ENCODE peak calls at places on chromosomes 11 and 22, in seven cellular contexts. G, K, X, M, F, C and O are unnamed samples. For H3K4me1 and H3K9me3, the result is how much of the 10 kb centered on the place peaks cover.

GRCh38 chr11:75261902-75262361 is 21.4 kb downstream of the TPBGL start:
- DNase-seq in G (no peak), K (no peak), X (no peak), M (no peak), F (peak), C (no peak), O (no peak)

GRCh38 chr11:130908770-130909625 is 7.3 kb downstream of the SNX19 start:
- DNase-seq in G (no peak), K (no peak), X (no peak), M (no peak), F (no peak), C (no peak), O (no peak)

GRCh38 chr11:72263363-72263762 is 19.4 kb upstream of the PHOX2A start:
- DNase-seq in G (no peak), K (no peak), X (no peak), M (no peak), F (no peak), C (peak), O (no peak)

GRCh38 chr11:109362059-109362458 is 59.9 kb upstream of the C11orf87 start:
- DNase-seq in G (no peak), K (no peak), X (no peak), M (no peak), F (no peak), C (no peak), O (no peak)

GRCh38 chr11:9726313-9727022 is 62.6 kb downstream of the SWAP70 start:
- DNase-seq in G (no peak), K (no peak), X (no peak), M (no peak), F (no peak), C (peak), O (no peak)

GRCh38 chr22:38861170-38861874 is 10.7 kb downstream of the CBX6 start:
- DNase-seq in G (peak), K (no peak), X (no peak), M (no peak), F (no peak), C (no peak), O (no peak)

GRCh38 chr11:14672635-14673034 is 29.0 kb downstream of the PDE3B start:
- DNase-seq in G (no peak), K (no peak), X (no peak), M (no peak), F (no peak), C (no peak), O (no peak)

GRCh38 chr11:64718084-64718779 is 4.8 kb downstream of the NRXN2 start:
- DNase-seq in G (no peak), K (no peak), X (no peak), M (no peak), F (no peak), C (no peak), O (no peak)

GRCh38 chr22:27632451-27633295 is 168.9 kb downstream of the MN1 start:
- DNase-seq in G (no peak), K (no peak), X (no peak), M (no peak), F (no peak), C (no peak), O (no peak)

GRCh38 chr22:24076091-24076867 is 65.2 kb downstream of the CABIN1 start:
- DNase-seq in G (no peak), K (no peak), X (no peak), M (no peak), F (no peak), C (no peak), O (no peak)

GRCh38 chr11:102197759-102198158 is 87.5 kb downstream of the YAP1 start:
- DNase-seq in G (no peak), K (no peak), X (peak), M (no peak), F (peak), C (no peak), O (no peak)

GRCh38 chr11:78318321-78318720 is 99.3 kb downstream of the GAB2 start:
- DNase-seq in G (no peak), K (no peak), X (no peak), M (no peak), F (no peak), C (no peak), O (no peak)

GRCh38 chr11:64762916-64763803 is 3.4 kb upstream of the PYGM start:
- DNase-seq in G (peak), K (peak), X (no peak), M (no peak), F (peak), C (no peak), O (no peak)

GRCh38 chr22:23380230-23380573 is 199.9 kb downstream of the IGLL1 start:
- DNase-seq in G (no peak), K (no peak), X (no peak), M (no peak), F (no peak), C (no peak), O (no peak)

GRCh38 chr11:65429724-65430405 is 7.3 kb downstream of the NEAT1 start:
- DNase-seq in G (peak), K (peak), X (no peak), M (peak), F (peak), C (peak), O (peak)

GRCh38 chr11:59545179-59546020 is 34.1 kb downstream of the OR4D9 start:
- DNase-seq in G (no peak), K (no peak), X (no peak), M (no peak), F (no peak), C (peak), O (no peak)

GRCh38 chr11:498297-499181 is 8.5 kb downstream of the RNH1 start:
- DNase-seq in G (peak), K (no peak), X (no peak), M (no peak), F (peak), C (no peak), O (no peak)

GRCh38 chr11:73198677-73199076 is 19.4 kb upstream of the P2RY2 start:
- DNase-seq in G (no peak), K (no peak), X (no peak), M (no peak), F (peak), C (peak), O (no peak)

GRCh38 chr11:70694371-70694770 is 296.0 kb downstream of the CTTN start:
- DNase-seq in G (no peak), K (no peak), X (no peak), M (no peak), F (no peak), C (no peak), O (peak)

GRCh38 chr11:44509291-44509690 is 56.2 kb upstream of the CD82 start:
- DNase-seq in G (no peak), K (no peak), X (no peak), M (no peak), F (no peak), C (no peak), O (no peak)

GRCh38 chr11:19873730-19874129 is 161.1 kb downstream of the NAV2 start:
- DNase-seq in G (no peak), K (no peak), X (no peak), M (no peak), F (peak), C (no peak), O (no peak)

GRCh38 chr11:629237-629583 is 2.2 kb upstream of the SCT start:
- DNase-seq in G (peak), K (peak), X (no peak), M (no peak), F (peak), C (no peak), O (no peak)

GRCh38 chr11:59857444-59858434 is 8.5 kb downstream of the TCN1 start:
- DNase-seq in G (no peak), K (no peak), X (no peak), M (no peak), F (peak), C (peak), O (no peak)

GRCh38 chr11:45133871-45134270 is 12.6 kb upstream of the PRDM11 start:
- DNase-seq in G (no peak), K (no peak), X (no peak), M (no peak), F (no peak), C (no peak), O (no peak)

GRCh38 chr11:66339163-66339675 is 3.0 kb upstream of the RIN1 start:
- DNase-seq in G (peak), K (no peak), X (no peak), M (no peak), F (no peak), C (no peak), O (peak)

GRCh38 chr11:122692444-122692843 is 36.9 kb downstream of the UBASH3B start:
- DNase-seq in G (no peak), K (no peak), X (no peak), M (no peak), F (peak), C (no peak), O (no peak)

GRCh38 chr11:95269402-95269801 is 38.4 kb upstream of the SESN3 start:
- DNase-seq in G (no peak), K (no peak), X (no peak), M (no peak), F (no peak), C (no peak), O (no peak)

GRCh38 chr11:134207538-134208239 is 16.1 kb downstream of the NCAPD3 start:
- DNase-seq in G (peak), K (peak), X (no peak), M (peak), F (peak), C (peak), O (peak)

GRCh38 chr11:36312593-36312990 is 16.5 kb downstream of the PRR5L start:
- DNase-seq in G (no peak), K (no peak), X (no peak), M (no peak), F (no peak), C (peak), O (no peak)

GRCh38 chr22:34812631-34813030 is 253.3 kb upstream of the ISX start:
- DNase-seq in G (no peak), K (no peak), X (no peak), M (no peak), F (no peak), C (no peak), O (no peak)

GRCh38 chr22:45626198-45626651 is 45.4 kb upstream of the ATXN10 start:
- DNase-seq in G (no peak), K (no peak), X (no peak), M (peak), F (no peak), C (peak), O (peak)

GRCh38 chr11:77590194-77590591 is 440 bp downstream of the AQP11 start:
- DNase-seq in G (peak), K (no peak), X (peak), M (peak), F (peak), C (peak), O (no peak)

GRCh38 chr11:133961890-133962289 is 5.1 kb upstream of the IGSF9B start:
- DNase-seq in G (no peak), K (no peak), X (no peak), M (no peak), F (no peak), C (no peak), O (no peak)

GRCh38 chr22:36110306-36110791 is 50.2 kb downstream of the APOL3 start:
- DNase-seq in G (peak), K (no peak), X (no peak), M (no peak), F (peak), C (no peak), O (no peak)

GRCh38 chr22:42280140-42280539 is 9.7 kb upstream of the TCF20 start:
- DNase-seq in G (no peak), K (no peak), X (no peak), M (no peak), F (no peak), C (no peak), O (no peak)

GRCh38 chr22:39012525-39013516 is 1.2 kb upstream of the APOBEC3C start:
- DNase-seq in G (no peak), K (no peak), X (no peak), M (no peak), F (no peak), C (no peak), O (no peak)

GRCh38 chr11:121091492-121092179 is 9.4 kb upstream of the TECTA start:
- DNase-seq in G (no peak), K (no peak), X (no peak), M (no peak), F (no peak), C (no peak), O (no peak)

GRCh38 chr22:19984201-19984753 is 32.3 kb downstream of the ARVCF start:
- DNase-seq in G (peak), K (no peak), X (no peak), M (no peak), F (no peak), C (peak), O (no peak)

DNA sequence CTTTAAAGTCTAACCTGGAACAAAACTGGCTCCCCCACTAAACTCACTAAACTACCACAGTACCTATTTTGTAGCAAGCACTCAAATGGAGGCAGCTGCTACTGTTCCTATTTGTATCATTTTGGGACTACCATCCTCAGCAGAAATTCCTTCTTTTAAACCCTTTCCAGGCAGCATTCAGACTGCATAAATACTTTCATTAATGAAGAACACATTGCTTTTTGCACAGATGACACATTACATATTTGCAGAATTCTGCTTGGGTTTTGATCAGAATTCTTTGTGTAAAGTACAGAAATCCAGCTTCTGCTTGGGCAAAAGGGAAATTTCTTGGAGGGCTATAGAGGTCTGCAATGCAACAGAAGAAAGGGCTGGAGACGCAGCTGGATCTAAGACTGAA is 24.2 kb downstream of the RBX1 start:
- DNase-seq in G (no peak), K (no peak), X (no peak), M (no peak), F (no peak), C (no peak), O (no peak)
- H3K4me1 ChIP-seq in G (under half), K (under half), X (under half), M (under half), F (under half), C (under half), O (under half)

GRCh38 chr22:49398115-49398514 is 429.6 kb downstream of the BRD1 start:
- DNase-seq in G (no peak), K (no peak), X (no peak), M (peak), F (peak), C (no peak), O (peak)
- H3K9me3 ChIP-seq in G (under half), K (under half), X (under half), M (under half), F (under half), C (under half), O (under half)

GRCh38 chr11:1828542-1828941 is 6.2 kb upstream of the SYT8 start:
- DNase-seq in G (no peak), K (no peak), X (no peak), M (no peak), F (no peak), C (no peak), O (peak)

GRCh38 chr11:1831338-1832180 is 3.2 kb upstream of the SYT8 start:
- DNase-seq in G (no peak), K (no peak), X (no peak), M (no peak), F (peak), C (no peak), O (peak)

GRCh38 chr11:1829039-1829820 is 5.6 kb upstream of the SYT8 start:
- DNase-seq in G (no peak), K (no peak), X (no peak), M (no peak), F (no peak), C (no peak), O (peak)

GRCh38 chr11:1830500-1831223 is 4.1 kb upstream of the SYT8 start:
- DNase-seq in G (no peak), K (no peak), X (no peak), M (peak), F (peak), C (no peak), O (peak)

DNA sequence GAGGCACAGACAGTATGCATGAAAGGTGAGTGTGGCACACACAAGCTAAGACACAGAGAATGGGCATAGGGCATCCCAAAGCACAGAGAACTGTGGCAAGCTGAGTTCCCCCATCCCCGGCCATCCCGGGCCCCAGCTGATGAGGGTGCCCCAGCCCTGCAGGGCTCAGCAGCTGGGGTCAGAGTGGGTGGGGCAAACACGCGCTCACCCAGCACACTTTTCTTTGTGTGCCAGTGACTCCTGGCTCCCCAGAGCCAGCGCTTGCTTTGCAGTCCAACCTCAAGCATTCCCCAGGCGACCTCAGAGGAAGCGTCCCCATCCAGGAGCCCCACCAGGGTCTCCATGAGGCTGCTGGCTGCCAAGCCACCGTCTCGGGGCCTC is 4.7 kb upstream of the SYT8 start:
- DNase-seq in G (no peak), K (no peak), X (no peak), M (peak), F (no peak), C (no peak), O (peak)
- H3K4me1 ChIP-seq in G (under half), K (under half), X (under half), M (under half), F (under half), C (half or more), O (half or more)

DNA sequence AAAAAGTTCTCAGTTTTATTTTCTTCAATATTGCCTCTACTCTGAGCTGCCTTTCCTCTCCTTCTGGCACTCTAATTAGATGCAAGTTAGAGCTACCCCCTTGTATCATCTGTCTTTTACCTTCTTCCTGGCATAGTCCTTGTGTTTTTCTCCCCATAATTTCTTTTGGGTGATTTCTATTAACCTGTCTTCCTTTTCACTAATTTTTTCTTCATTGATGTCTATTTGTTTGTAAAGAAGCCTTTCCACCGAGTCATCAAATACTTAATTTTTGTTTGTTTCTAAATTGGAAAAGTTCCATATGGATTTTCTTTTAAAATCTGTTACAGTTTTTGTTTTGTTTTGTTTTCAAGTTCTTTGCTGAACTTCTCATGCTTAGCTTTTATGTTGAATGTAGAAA is 558.1 kb downstream of the TBC1D22A start:
- DNase-seq in G (no peak), K (no peak), X (no peak), M (no peak), F (no peak), C (no peak), O (no peak)
- H3K9me3 ChIP-seq in G (under half), K (under half), X (under half), M (under half), F (half or more), C (under half), O (under half)

GRCh38 chr11:12397953-12398352 is 20.6 kb downstream of the PARVA start:
- DNase-seq in G (peak), K (no peak), X (no peak), M (no peak), F (no peak), C (peak), O (no peak)

GRCh38 chr11:12395333-12395732 is 18.0 kb downstream of the PARVA start:
- DNase-seq in G (no peak), K (no peak), X (no peak), M (no peak), F (no peak), C (no peak), O (no peak)

GRCh38 chr11:12393691-12394090 is 16.3 kb downstream of the PARVA start:
- DNase-seq in G (no peak), K (no peak), X (no peak), M (no peak), F (no peak), C (no peak), O (no peak)

GRCh38 chr11:12392672-12393071 is 15.3 kb downstream of the PARVA start:
- DNase-seq in G (no peak), K (no peak), X (no peak), M (no peak), F (no peak), C (no peak), O (no peak)

GRCh38 chr11:12394601-12395000 is 17.2 kb downstream of the PARVA start:
- DNase-seq in G (no peak), K (no peak), X (no peak), M (no peak), F (no peak), C (no peak), O (no peak)
- H3K4me1 ChIP-seq in G (under half), K (under half), X (under half), M (under half), F (under half), C (under half), O (under half)

DNA sequence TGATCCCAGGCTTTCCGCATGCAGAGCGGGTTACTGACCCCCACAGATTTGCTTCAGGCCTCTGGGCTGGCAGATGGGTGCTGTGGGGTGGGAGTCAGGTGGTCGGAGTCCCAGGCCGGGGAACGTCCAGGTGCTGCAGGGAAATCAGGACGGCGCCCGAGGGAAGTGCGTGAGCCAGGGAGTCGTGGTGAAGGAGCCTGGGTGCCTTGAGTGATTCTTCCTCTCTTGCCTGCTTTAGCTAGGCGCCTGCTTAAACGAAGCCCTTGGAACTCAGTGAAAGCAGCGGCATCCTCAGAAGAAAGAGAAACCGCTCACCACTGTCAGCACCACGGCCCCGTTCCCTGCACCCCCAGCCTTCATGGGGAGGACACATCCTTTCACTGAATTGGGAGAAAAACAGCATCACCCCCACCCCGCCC is 455.6 kb downstream of the BRD1 start:
- DNase-seq in G (no peak), K (no peak), X (no peak), M (peak), F (no peak), C (no peak), O (peak)
- H3K9me3 ChIP-seq in G (under half), K (under half), X (under half), M (under half), F (under half), C (under half), O (under half)

DNA sequence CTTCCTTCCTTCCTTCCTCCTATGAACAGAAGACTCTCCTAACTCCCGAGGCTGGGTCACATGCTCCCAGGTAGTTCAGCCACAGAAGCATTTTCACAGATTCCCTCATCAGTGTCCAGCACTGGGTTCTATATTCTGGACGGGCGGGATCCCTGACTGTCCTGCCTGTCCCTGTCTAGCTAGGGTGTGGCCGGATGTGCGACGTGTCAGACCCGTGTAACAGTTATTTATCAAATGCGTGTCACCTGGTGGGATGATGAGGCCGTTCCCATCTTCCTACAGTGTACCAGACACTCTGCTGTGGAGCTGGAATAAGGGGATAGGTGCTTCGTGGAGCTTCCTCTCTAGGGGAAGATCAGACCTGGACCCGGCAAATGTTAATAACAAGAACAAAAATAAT is 901.0 kb downstream of the BRD1 start:
- DNase-seq in G (no peak), K (no peak), X (no peak), M (no peak), F (no peak), C (no peak), O (no peak)
- H3K4me1 ChIP-seq in G (under half), K (under half), X (under half), M (under half), F (under half), C (under half), O (under half)

GRCh38 chr22:48855013-48855412 is 972.7 kb downstream of the BRD1 start:
- DNase-seq in G (no peak), K (no peak), X (no peak), M (no peak), F (no peak), C (no peak), O (no peak)
- H3K9me3 ChIP-seq in G (under half), K (under half), X (under half), M (under half), F (under half), C (under half), O (under half)